ENCODE peak calls at places on chromosome 19, in seven cellular contexts. L is fibroblast of mammary gland, P is left cardiac atrium, S is fibroblast of lung, I is endothelial cell, F is A549, Z is GM12878. D is an unnamed sample.

GRCh38 chr19:39969266-39969665 is 1.7 kb upstream of the PSMC4 start:
- DNase-seq in L (peak; percentile 45), P (no peak), S (no peak), I (no peak), F (no peak), Z (no peak), D (peak; percentile 58)

GRCh38 chr19:32917612-32917996 is 48.0 kb upstream of the SLC7A9 start:
- DNase-seq in L (no peak), P (no peak), S (no peak), I (no peak), F (no peak), Z (no peak), D (no peak)

GRCh38 chr19:2223959-2224358 is 12.2 kb downstream of the PLEKHJ1 start:
- DNase-seq in L (no peak), P (no peak), S (no peak), I (no peak), F (no peak), Z (no peak), D (no peak)

GRCh38 chr19:8638078-8638619 is 7.7 kb downstream of the NFILZ start:
- DNase-seq in L (no peak), P (no peak), S (peak; percentile 89), I (no peak), F (peak; percentile 63), Z (no peak), D (no peak)

GRCh38 chr19:44808463-44809371 is at the start of gene BCAM:
- DNase-seq in L (peak; percentile 50), P (peak; percentile 86), S (peak; percentile 64), I (peak; percentile 58), F (peak; percentile 93), Z (no peak), D (peak; percentile 81)

GRCh38 chr19:31963741-31964140 is 381.7 kb upstream of the ZNF507 start:
- DNase-seq in L (no peak), P (no peak), S (no peak), I (no peak), F (no peak), Z (no peak), D (no peak)

GRCh38 chr19:13275016-13275722 is 125.0 kb downstream of the IER2 start:
- DNase-seq in L (no peak), P (no peak), S (no peak), I (no peak), F (no peak), Z (no peak), D (no peak)

GRCh38 chr19:47369923-47370625 is 21.0 kb downstream of the DHX34 start:
- DNase-seq in L (peak; percentile 81), P (no peak), S (peak; percentile 63), I (no peak), F (no peak), Z (no peak), D (peak; percentile 63)

GRCh38 chr19:35858311-35858710 is 1.6 kb downstream of the KIRREL2 start:
- DNase-seq in L (no peak), P (no peak), S (no peak), I (no peak), F (no peak), Z (no peak), D (no peak)

GRCh38 chr19:36547001-36547732 is 19.1 kb upstream of the ZNF260 start:
- DNase-seq in L (peak; percentile 25), P (no peak), S (peak; percentile 16), I (no peak), F (no peak), Z (no peak), D (peak; percentile 50)

GRCh38 chr19:51689751-51690358 is 3.3 kb upstream of the SPACA6 start:
- DNase-seq in L (no peak), P (peak; percentile 68), S (peak; percentile 46), I (peak; percentile 68), F (peak; percentile 57), Z (no peak), D (peak; percentile 45)

GRCh38 chr19:9323557-9323918 is 441 bp upstream of the ZNF559 start:
- DNase-seq in L (peak; percentile 82), P (peak; percentile 75), S (peak; percentile 86), I (no peak), F (peak; percentile 14), Z (peak; percentile 32), D (peak; percentile 91)

GRCh38 chr19:5046339-5047039 is 77.6 kb downstream of the KDM4B start:
- DNase-seq in L (no peak), P (no peak), S (peak; percentile 63), I (no peak), F (peak; percentile 86), Z (no peak), D (peak; percentile 28)

GRCh38 chr19:55032170-55032569 is 5.9 kb downstream of the GP6 start:
- DNase-seq in L (no peak), P (no peak), S (no peak), I (no peak), F (no peak), Z (no peak), D (peak; percentile 41)

GRCh38 chr19:46975918-46976782 is 43.5 kb upstream of the NPAS1 start:
- DNase-seq in L (peak; percentile 94), P (peak; percentile 97), S (peak; percentile 100), I (no peak), F (no peak), Z (no peak), D (peak; percentile 17)

GRCh38 chr19:850979-851335 is 1.1 kb upstream of the ELANE start:
- DNase-seq in L (no peak), P (no peak), S (no peak), I (no peak), F (no peak), Z (no peak), D (no peak)